ENCODE peak calls at places on chromosomes 3 and 15, in nine cellular contexts. Q is RWPE2, Y is PC-9, R is body of pancreas, D is adipocyte, V is stomach, B is right cardiac atrium, C is thoracic aorta, K is right atrium auricular region. S is an unnamed sample. For H3K27me3 and H3K4me1, the result is how much of the 10 kb centered on the place peaks cover.

GRCh38 chr3:36891651-36892268 is 53.1 kb downstream of the TRANK1 start:
- DNase-seq in Y (no peak), C (no peak), K (no peak), Q (no peak), R (no peak), D (no peak), V (no peak), B (peak), S (no peak)

GRCh38 chr15:100767002-100767825 is 112.4 kb upstream of the ALDH1A3 start:
- DNase-seq in D (no peak), C (no peak), Y (no peak), Q (peak), V (no peak), R (no peak), B (no peak), K (peak), S (no peak)

GRCh38 chr15:89760303-89761008 is 9.4 kb upstream of the MESP1 start:
- DNase-seq in R (peak), Y (peak), K (peak), C (no peak), V (peak), D (peak), B (peak), Q (peak), S (peak)

GRCh38 chr15:55619783-55620182 is 31.6 kb upstream of the PYGO1 start:
- DNase-seq in Y (no peak), C (no peak), V (no peak), R (no peak), K (no peak), D (no peak), B (no peak), Q (no peak), S (no peak)

GRCh38 chr3:126373146-126373613 is 16.0 kb upstream of the KLF15 start:
- DNase-seq in Y (no peak), K (no peak), B (no peak), D (no peak), C (no peak), Q (peak), R (no peak), V (no peak), S (no peak)

GRCh38 chr3:33278106-33278672 is 947 bp downstream of the FBXL2 start:
- DNase-seq in K (no peak), B (no peak), D (peak), Q (no peak), C (no peak), Y (peak), R (no peak), V (no peak), S (no peak)

GRCh38 chr15:92625297-92625980 is 30.1 kb downstream of the FAM174B start:
- DNase-seq in B (no peak), R (peak), K (no peak), Y (no peak), D (peak), C (no peak), V (no peak), Q (no peak), S (no peak)

GRCh38 chr15:73305331-73306211 is 63.2 kb downstream of the HCN4 start:
- DNase-seq in V (no peak), Y (peak), Q (peak), C (no peak), D (peak), R (peak), K (no peak), B (no peak), S (peak)

GRCh38 chr3:64188810-64189560 is 36.3 kb downstream of the PRICKLE2 start:
- DNase-seq in D (peak), K (peak), R (peak), Q (peak), C (peak), Y (peak), B (peak), V (no peak), S (peak)

GRCh38 chr3:45084820-45085816 is 59.0 kb downstream of the CLEC3B start:
- DNase-seq in V (no peak), D (peak), C (no peak), K (no peak), B (no peak), Q (no peak), R (no peak), Y (peak), S (no peak)

GRCh38 chr3:100230715-100231114 is 30.1 kb upstream of the TBC1D23 start:
- DNase-seq in V (no peak), R (no peak), B (no peak), Y (no peak), Q (no peak), C (no peak), D (no peak), K (no peak), S (no peak)

GRCh38 chr3:158167737-158168469 is 58.0 kb downstream of the RSRC1 start:
- DNase-seq in K (no peak), Q (no peak), R (no peak), C (no peak), B (no peak), V (no peak), Y (peak), D (peak), S (no peak)

GRCh38 chr3:27354161-27354560 is 15.0 kb downstream of the NEK10 start:
- DNase-seq in K (no peak), Y (no peak), V (no peak), B (no peak), D (peak), R (no peak), Q (no peak), C (no peak), S (no peak)

GRCh38 chr3:49180116-49180515 is 8.7 kb downstream of the KLHDC8B start:
- DNase-seq in K (no peak), C (no peak), Y (no peak), R (no peak), V (no peak), B (no peak), D (no peak), Q (no peak), S (no peak)

GRCh38 chr15:88048237-88048636 is 208.3 kb downstream of the NTRK3 start:
- DNase-seq in C (no peak), Y (no peak), R (no peak), Q (no peak), K (no peak), B (no peak), V (no peak), D (no peak), S (no peak)

GRCh38 chr3:149618151-149619123 is 39.4 kb downstream of the WWTR1 start:
- DNase-seq in C (peak), Q (no peak), D (no peak), V (no peak), Y (no peak), R (no peak), B (peak), K (peak), S (no peak)

DNA sequence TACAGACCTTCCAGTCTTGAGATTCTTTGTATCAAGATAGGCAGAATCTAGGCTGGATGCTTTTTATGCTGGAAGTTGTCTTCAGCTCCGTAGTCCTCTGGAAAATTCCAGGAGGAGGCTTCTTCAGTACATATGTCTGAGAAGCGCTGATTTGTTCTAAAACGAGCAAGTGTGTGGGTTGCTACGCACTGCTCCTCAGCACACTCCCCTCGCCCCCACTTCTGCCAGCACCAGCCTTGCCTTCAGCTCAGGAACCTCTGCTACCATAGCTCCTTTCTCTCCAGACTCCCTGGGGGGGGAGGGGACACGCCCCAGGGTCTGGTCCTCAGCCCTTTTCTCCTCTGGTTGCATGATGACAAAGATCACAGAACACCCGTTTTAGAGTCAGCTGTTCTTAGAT is 75.5 kb upstream of the TRA2B start:
- DNase-seq in R (no peak), Q (no peak), K (no peak), D (no peak), B (no peak), C (no peak), Y (no peak), V (no peak), S (no peak)
- H3K4me3 ChIP-seq in R (no peak), Q (no peak), K (no peak), D (no peak), B (no peak), C (no peak), Y (no peak), V (no peak), S (no peak)

GRCh38 chr3:194757629-194758028 is 71.9 kb downstream of the FAM43A start:
- DNase-seq in Q (no peak), K (no peak), Y (no peak), C (no peak), B (no peak), D (peak), R (no peak), V (no peak), S (no peak)

GRCh38 chr3:194755689-194756459 is 70.2 kb downstream of the FAM43A start:
- DNase-seq in Q (no peak), C (no peak), B (no peak), K (no peak), D (no peak), V (no peak), R (no peak), Y (no peak), S (no peak)

GRCh38 chr3:194758716-194759115 is 73.0 kb downstream of the FAM43A start:
- DNase-seq in C (no peak), R (no peak), Q (no peak), V (no peak), D (no peak), Y (no peak), K (no peak), B (no peak), S (no peak)

GRCh38 chr3:194754091-194754490 is 68.4 kb downstream of the FAM43A start:
- DNase-seq in C (no peak), K (no peak), D (no peak), V (no peak), R (no peak), B (no peak), Y (no peak), Q (no peak), S (no peak)

GRCh38 chr3:194756460-194757355 is 71.0 kb downstream of the FAM43A start:
- DNase-seq in D (peak), Q (no peak), C (no peak), V (no peak), K (no peak), R (no peak), Y (no peak), B (no peak), S (no peak)
- H3K27me3 ChIP-seq in D (under half), Q (under half), C (under half), V (under half), K (under half), R (under half), Y (under half), B (under half), S (under half)

GRCh38 chr15:77370580-77370979 is 49.3 kb downstream of the PEAK1 start:
- DNase-seq in Q (no peak), D (no peak), Y (no peak), V (no peak), R (no peak), B (no peak), K (no peak), C (no peak), S (no peak)
- H3K4me1 ChIP-seq in Q (under half), D (under half), Y (under half), V (under half), R (under half), B (under half), K (under half), C (under half), S (under half)

GRCh38 chr15:42060477-42060763 is 33.9 kb downstream of the PLA2G4D start:
- DNase-seq in R (no peak), Q (no peak), D (no peak), V (no peak), B (no peak), Y (no peak), C (no peak), K (no peak), S (no peak)
- H3K4me3 ChIP-seq in R (no peak), Q (no peak), D (no peak), V (no peak), B (no peak), Y (no peak), C (no peak), K (no peak), S (no peak)

GRCh38 chr3:13139471-13140065 is 66.3 kb upstream of the IQSEC1 start:
- DNase-seq in K (no peak), Y (no peak), B (no peak), Q (no peak), D (no peak), C (no peak), R (no peak), V (no peak), S (no peak)

GRCh38 chr3:13135811-13136321 is 62.6 kb upstream of the IQSEC1 start:
- DNase-seq in D (no peak), Q (no peak), K (no peak), R (no peak), C (no peak), Y (no peak), B (no peak), V (peak), S (no peak)

GRCh38 chr3:13138566-13139145 is 65.4 kb upstream of the IQSEC1 start:
- DNase-seq in Y (no peak), D (no peak), Q (no peak), V (no peak), C (no peak), K (no peak), R (no peak), B (no peak), S (no peak)

GRCh38 chr3:13136426-13136825 is 63.2 kb upstream of the IQSEC1 start:
- DNase-seq in K (no peak), D (no peak), Q (no peak), C (no peak), R (no peak), B (no peak), V (no peak), Y (no peak), S (no peak)

GRCh38 chr3:13137808-13138565 is 64.8 kb upstream of the IQSEC1 start:
- DNase-seq in B (no peak), R (no peak), K (no peak), Y (no peak), D (no peak), V (no peak), Q (no peak), C (no peak), S (no peak)
- H3K27me3 ChIP-seq in B (under half), R (under half), K (under half), Y (under half), D (half or more), V (under half), Q (under half), C (under half), S (under half)

GRCh38 chr3:14392231-14392630 is 10.2 kb upstream of the SLC6A6 start:
- DNase-seq in Q (no peak), V (no peak), C (no peak), Y (no peak), B (no peak), R (no peak), K (no peak), D (no peak), S (no peak)

GRCh38 chr3:14389133-14390115 is 13.0 kb upstream of the SLC6A6 start:
- DNase-seq in Y (no peak), D (no peak), K (no peak), R (no peak), B (no peak), V (no peak), Q (no peak), C (no peak), S (no peak)

GRCh38 chr3:14393440-14394111 is 8.8 kb upstream of the SLC6A6 start:
- DNase-seq in D (peak), C (no peak), B (no peak), Y (no peak), Q (no peak), K (no peak), R (no peak), V (no peak), S (no peak)

GRCh38 chr3:14392803-14393319 is 9.5 kb upstream of the SLC6A6 start:
- DNase-seq in V (no peak), Y (no peak), K (no peak), B (no peak), R (no peak), D (no peak), Q (no peak), C (no peak), S (no peak)

DNA sequence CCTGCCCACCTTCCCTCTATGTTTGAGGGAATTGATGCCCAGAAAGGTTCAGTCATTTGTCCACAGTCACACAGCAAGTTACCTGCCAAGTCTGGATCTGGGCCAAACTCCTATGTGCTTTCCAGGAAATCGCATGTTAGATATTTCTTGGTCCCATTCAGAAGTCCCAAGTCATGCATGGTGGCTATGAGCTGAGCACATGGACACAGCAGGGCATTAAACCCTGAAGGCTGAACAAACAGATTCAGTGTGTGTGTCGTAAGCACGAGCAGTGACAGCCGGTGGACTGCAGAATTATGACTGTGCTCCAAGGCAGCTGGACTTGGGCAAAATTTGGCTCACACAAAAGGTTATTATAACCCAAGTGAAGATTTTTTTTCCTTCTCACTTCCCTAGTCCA is 11.4 kb upstream of the SLC6A6 start:
- DNase-seq in B (peak), V (no peak), D (peak), C (no peak), Y (no peak), K (no peak), Q (no peak), R (no peak), S (no peak)
- H3K4me1 ChIP-seq in B (under half), V (under half), D (under half), C (under half), Y (under half), K (under half), Q (under half), R (under half), S (under half)

GRCh38 chr3:140942221-140943104 is 827 bp downstream of the SLC25A36 start:
- DNase-seq in D (peak), R (peak), C (no peak), Q (peak), V (peak), K (peak), Y (peak), B (peak), S (peak)

GRCh38 chr3:140941434-140942220 is at the start of gene SLC25A36:
- DNase-seq in C (peak), Y (peak), B (peak), R (peak), D (peak), Q (peak), K (peak), V (peak), S (peak)

GRCh38 chr3:140941090-140941433 is 574 bp upstream of the SLC25A36 start:
- DNase-seq in R (no peak), K (no peak), B (no peak), D (peak), Y (no peak), V (no peak), C (no peak), Q (no peak), S (no peak)

GRCh38 chr3:140948460-140949249 is 7.0 kb downstream of the SLC25A36 start:
- DNase-seq in D (no peak), Y (no peak), Q (no peak), K (no peak), C (no peak), B (no peak), R (no peak), V (no peak), S (no peak)

GRCh38 chr3:140943781-140944547 is 2.3 kb downstream of the SLC25A36 start:
- DNase-seq in Y (no peak), Q (no peak), R (no peak), D (no peak), K (no peak), B (no peak), V (no peak), C (no peak), S (no peak)
- H3K4me3 ChIP-seq in Y (peak), Q (peak), R (no peak), D (peak), K (peak), B (peak), V (peak), C (peak), S (no peak)

S was measured in lung.